ENCODE peak calls at places on chromosomes 4 and X, in four cellular contexts. R, L, C and Q are unnamed samples.

GRCh38 chr4:153215976-153216375 is 11.7 kb downstream of the TRIM2 start:
- DNase-seq in R (no peak), L (no peak), C (no peak), Q (no peak)

GRCh38 chr4:61545902-61546498 is 345.9 kb downstream of the ADGRL3 start:
- DNase-seq in R (no peak), L (peak; percentile 84), C (no peak), Q (no peak)

GRCh38 chrX:25726539-25726938 is 411.6 kb upstream of the MAGEB18 start:
- DNase-seq in R (no peak), L (no peak), C (no peak), Q (no peak)

GRCh38 chr4:157804986-157805385 is 367.8 kb downstream of the GASK1B start:
- DNase-seq in R (no peak), L (no peak), C (no peak), Q (no peak)

GRCh38 chr4:1611501-1611870 is 72.6 kb downstream of the FAM53A start:
- DNase-seq in R (no peak), L (no peak), C (no peak), Q (no peak)

GRCh38 chr4:6221851-6222760 is 21.8 kb upstream of the JAKMIP1 start:
- DNase-seq in R (no peak), L (no peak), C (peak; percentile 50), Q (peak; percentile 55)

GRCh38 chr4:126458993-126459392 is 1144.2 kb downstream of the FAT4 start:
- DNase-seq in R (no peak), L (no peak), C (no peak), Q (no peak)

GRCh38 chr4:10232114-10232513 is 115.5 kb upstream of the WDR1 start:
- DNase-seq in R (no peak), L (no peak), C (no peak), Q (no peak)

GRCh38 chrX:131588995-131589394 is 45.1 kb downstream of the OR13H1 start:
- DNase-seq in R (no peak), L (peak; percentile 73), C (no peak), Q (no peak)

GRCh38 chrX:106467422-106467821 is 144.4 kb upstream of the RADX start:
- DNase-seq in R (no peak), L (no peak), C (no peak), Q (no peak)

GRCh38 chr4:176209535-176209934 is 14.2 kb upstream of the SPATA4 start:
- DNase-seq in R (no peak), L (no peak), C (no peak), Q (no peak)

GRCh38 chrX:119503484-119503861 is 35.2 kb downstream of the SLC25A5 start:
- DNase-seq in R (no peak), L (peak; percentile 82), C (no peak), Q (no peak)

GRCh38 chr4:139312552-139313332 is 10.5 kb upstream of the NDUFC1 start:
- DNase-seq in R (no peak), L (no peak), C (no peak), Q (no peak)

GRCh38 chr4:42906906-42907774 is 14.6 kb downstream of the GRXCR1 start:
- DNase-seq in R (no peak), L (no peak), C (peak; percentile 38), Q (no peak)

GRCh38 chr4:102168580-102168979 is 176.7 kb downstream of the SLC39A8 start:
- DNase-seq in R (no peak), L (no peak), C (no peak), Q (no peak)

GRCh38 chr4:182758288-182758687 is 158.9 kb downstream of the DCTD start:
- DNase-seq in R (no peak), L (no peak), C (no peak), Q (no peak)